ENCODE peak calls at places on chromosomes 5 and 9, in five cellular contexts. G is stomach, Z is RWPE1, C is fibroblast of lung, Q is GM12865. S is an unnamed sample.

GRCh38 chr5:155833282-155833681 is 493.7 kb upstream of the SGCD start:
- DNase-seq in G (no peak), C (no peak), Z (no peak), Q (peak; percentile 1), S (no peak)

GRCh38 chr9:72313507-72313906 is 51.5 kb downstream of the ZFAND5 start:
- DNase-seq in Q (no peak), Z (no peak), C (no peak), G (no peak), S (no peak)

GRCh38 chr5:172712610-172713009 is 58.4 kb downstream of the DUSP1 start:
- DNase-seq in Q (no peak), Z (no peak), G (no peak), C (no peak), S (peak; percentile 47)

GRCh38 chr5:171794470-171794869 is 8.9 kb downstream of the SMIM23 start:
- DNase-seq in Q (no peak), G (no peak), C (no peak), Z (no peak), S (no peak)

GRCh38 chr5:142944140-142944539 is 174.0 kb downstream of the ARHGAP26 start:
- DNase-seq in Q (no peak), Z (no peak), C (peak; percentile 47), G (no peak), S (no peak)

GRCh38 chr5:82985763-82986162 is 91.4 kb downstream of the TMEM167A start:
- DNase-seq in G (no peak), C (no peak), Z (no peak), Q (no peak), S (no peak)

GRCh38 chr9:105083246-105083645 is 155.3 kb upstream of the ABCA1 start:
- DNase-seq in G (no peak), Z (no peak), C (no peak), Q (no peak), S (no peak)

GRCh38 chr9:23717505-23717904 is 108.5 kb downstream of the ELAVL2 start:
- DNase-seq in G (no peak), Q (no peak), C (no peak), Z (no peak), S (no peak)

GRCh38 chr9:111948958-111949357 is 52.3 kb downstream of the UGCG start:
- DNase-seq in Q (no peak), G (no peak), Z (no peak), C (no peak), S (no peak)

GRCh38 chr5:57396701-57397100 is 85.9 kb downstream of the ACTBL2 start:
- DNase-seq in Z (no peak), G (no peak), Q (no peak), C (no peak), S (no peak)

GRCh38 chr9:72315510-72316287 is 49.3 kb downstream of the ZFAND5 start:
- DNase-seq in C (peak; percentile 91), Q (no peak), Z (no peak), G (peak; percentile 81), S (no peak)

GRCh38 chr5:122319897-122320296 is 7.9 kb downstream of the SNCAIP start:
- DNase-seq in Z (no peak), C (no peak), Q (no peak), G (no peak), S (no peak)

GRCh38 chr5:108344103-108344822 is 37.6 kb downstream of the FBXL17 start:
- DNase-seq in G (no peak), C (no peak), Z (no peak), Q (no peak), S (no peak)

GRCh38 chr5:99169309-99169708 is 240.5 kb upstream of the CHD1 start:
- DNase-seq in Z (no peak), G (no peak), Q (no peak), C (peak; percentile 33), S (no peak)

GRCh38 chr9:78209127-78209526 is 26.7 kb upstream of the CEP78 start:
- DNase-seq in C (no peak), Q (no peak), Z (no peak), G (no peak), S (no peak)

GRCh38 chr9:78212868-78213267 is 23.0 kb upstream of the CEP78 start:
- DNase-seq in G (no peak), C (no peak), Q (no peak), Z (no peak), S (no peak)

GRCh38 chr9:78210841-78211301 is 25.0 kb upstream of the CEP78 start:
- DNase-seq in C (no peak), Z (no peak), Q (peak; percentile 88), G (no peak), S (no peak)

DNA sequence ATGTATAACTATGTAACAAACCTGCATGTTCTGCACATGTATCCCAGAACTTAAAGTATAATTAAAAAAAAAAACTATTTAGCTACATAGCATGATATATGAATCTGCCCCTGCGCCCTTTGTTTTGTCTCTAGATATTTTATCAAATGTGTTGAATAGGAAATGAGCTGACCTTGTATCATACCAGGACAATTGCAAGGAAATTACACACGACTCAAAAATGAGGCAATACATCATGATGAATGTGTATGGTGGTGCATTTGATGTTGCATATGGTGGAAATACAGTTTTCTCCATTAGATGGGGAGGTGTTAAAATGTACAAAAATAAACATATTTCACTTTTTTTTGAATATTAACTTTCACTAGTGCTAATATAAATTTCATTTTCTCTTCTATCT is 28.6 kb upstream of the CEP78 start:
- DNase-seq in Q (no peak), G (no peak), Z (no peak), C (no peak), S (no peak)
- TF ChIP-seq CTCF in Q (no peak), G (no peak), Z (no peak), C (no peak), S (no peak)

GRCh38 chr9:129412814-129413536 is 207.9 kb downstream of the C9orf50 start:
- DNase-seq in C (peak; percentile 78), Z (no peak), Q (peak; percentile 40), G (peak; percentile 67), S (peak; percentile 70)
- TF ChIP-seq CTCF in C (no peak), Z (no peak), Q (no peak), G (no peak), S (no peak)

DNA sequence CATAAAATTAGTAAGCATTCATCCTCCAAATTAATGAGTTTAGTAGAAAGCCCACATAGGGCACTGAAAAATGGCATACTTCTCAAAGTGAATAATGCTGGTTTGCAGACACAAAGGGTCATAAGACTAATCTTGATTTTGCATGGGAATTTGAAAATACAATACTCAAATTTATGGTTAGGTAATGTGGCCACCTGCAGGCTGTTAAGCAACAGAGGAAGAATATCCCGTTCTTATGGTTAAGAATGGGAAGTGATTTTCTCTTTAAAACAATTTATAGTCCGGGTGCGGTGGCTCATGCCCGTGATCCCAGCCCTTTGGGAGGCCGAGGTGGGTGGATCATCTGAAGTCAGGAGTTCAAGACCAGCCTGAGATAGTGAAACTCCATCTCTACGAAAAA is 9.4 kb upstream of the PLCXD3 start:
- DNase-seq in Z (no peak), C (peak; percentile 7), G (no peak), Q (no peak), S (no peak)
- TF ChIP-seq CTCF in Z (no peak), C (peak; percentile 3), G (no peak), Q (no peak), S (no peak)

GRCh38 chr5:146051678-146052077 is 53.7 kb downstream of the PLAC8L1 start:
- DNase-seq in Q (no peak), C (no peak), G (no peak), Z (no peak), S (no peak)

GRCh38 chr5:146049704-146050026 is 55.7 kb downstream of the PLAC8L1 start:
- DNase-seq in G (no peak), Q (no peak), C (no peak), Z (no peak), S (no peak)

GRCh38 chr5:146050061-146050460 is 55.3 kb downstream of the PLAC8L1 start:
- DNase-seq in C (no peak), Z (no peak), G (no peak), Q (no peak), S (no peak)

GRCh38 chr5:146055432-146055831 is 49.9 kb downstream of the PLAC8L1 start:
- DNase-seq in G (no peak), Q (no peak), Z (no peak), C (no peak), S (no peak)

GRCh38 chr5:146052780-146053179 is 52.6 kb downstream of the PLAC8L1 start:
- DNase-seq in G (no peak), Q (no peak), C (no peak), Z (peak; percentile 42), S (no peak)
- TF ChIP-seq CTCF in G (no peak), Q (peak; percentile 20), C (peak; percentile 32), Z (no peak), S (peak; percentile 51)